ENCODE peak calls at places on chromosomes 4 and X, in four cellular contexts. One of them, this sample, is unnamed.

GRCh38 chr4:118742050-118742449 is 56.9 kb downstream of the METTL14 start:
- DNase-seq in A549: no peak
- DNase-seq in K562: no peak
- DNase-seq in GM12878: no peak
- DNase-seq in this sample: no peak

GRCh38 chr4:2274320-2275043 is 12.6 kb upstream of the MXD4 start:
- DNase-seq in K562: no peak
- DNase-seq in A549: no peak
- DNase-seq in GM12878: no peak
- DNase-seq in this sample: no peak

GRCh38 chr4:2888826-2889225 is 45.2 kb downstream of the ADD1 start:
- DNase-seq in A549: no peak
- DNase-seq in K562: no peak
- DNase-seq in GM12878: no peak
- DNase-seq in this sample: no peak

GRCh38 chr4:108849611-108850406 is 87.0 kb upstream of the ETNPPL start:
- DNase-seq in GM12878: peak
- DNase-seq in A549: no peak
- DNase-seq in K562: no peak
- DNase-seq in this sample: peak

GRCh38 chrX:70436380-70436779 is 8.3 kb upstream of the DLG3 start:
- DNase-seq in K562: peak
- DNase-seq in A549: no peak
- DNase-seq in GM12878: no peak
- DNase-seq in this sample: no peak

GRCh38 chrX:119101168-119101567 is 26.4 kb downstream of the KIAA1210 start:
- DNase-seq in K562: no peak
- DNase-seq in GM12878: no peak
- DNase-seq in A549: no peak
- DNase-seq in this sample: no peak

GRCh38 chr4:179307297-179308136 is 1865.3 kb upstream of the AGA start:
- DNase-seq in A549: peak
- DNase-seq in GM12878: peak
- DNase-seq in K562: peak
- DNase-seq in this sample: peak

GRCh38 chr4:30714408-30715031 is 5.6 kb upstream of the PCDH7 start:
- DNase-seq in GM12878: no peak
- DNase-seq in A549: peak
- DNase-seq in K562: peak
- DNase-seq in this sample: peak

GRCh38 chr4:89657931-89658700 is 178.8 kb downstream of the SNCA start:
- DNase-seq in K562: no peak
- DNase-seq in GM12878: no peak
- DNase-seq in A549: no peak
- DNase-seq in this sample: peak

GRCh38 chr4:21596521-21596920 is 352.1 kb downstream of the KCNIP4 start:
- DNase-seq in GM12878: no peak
- DNase-seq in K562: no peak
- DNase-seq in A549: no peak
- DNase-seq in this sample: no peak

GRCh38 chr4:3302786-3303444 is 10.1 kb downstream of the RGS12 start:
- DNase-seq in A549: no peak
- DNase-seq in K562: no peak
- DNase-seq in GM12878: no peak
- DNase-seq in this sample: no peak

GRCh38 chr4:6557856-6558255 is 17.1 kb upstream of the MAN2B2 start:
- DNase-seq in A549: no peak
- DNase-seq in K562: no peak
- DNase-seq in GM12878: no peak
- DNase-seq in this sample: no peak

DNA sequence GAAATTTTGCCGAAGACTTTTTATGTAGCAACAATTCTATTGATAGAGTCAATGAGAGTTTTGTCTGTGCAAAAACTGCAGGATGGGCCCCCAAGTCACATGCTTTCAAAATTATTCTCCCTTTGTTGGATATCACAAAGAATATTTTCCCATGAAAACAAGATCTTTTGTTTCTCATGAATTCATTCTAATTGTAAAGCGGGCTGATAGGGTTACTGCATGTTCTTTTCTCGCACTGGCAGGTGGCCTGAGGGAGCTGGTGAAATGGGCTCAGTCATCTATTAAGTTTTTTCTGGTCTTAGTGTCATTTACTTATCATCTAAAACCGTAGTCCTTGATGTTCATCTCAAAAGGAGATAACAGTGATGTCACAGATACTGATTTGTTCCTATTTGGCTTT is 44.2 kb downstream of the MID1IP1 start:
- DNase-seq in GM12878: no peak
- DNase-seq in A549: no peak
- DNase-seq in K562: no peak
- DNase-seq in this sample: no peak
- TF ChIP-seq ELK1 in GM12878: no peak
- TF ChIP-seq ELK1 in A549: no peak
- TF ChIP-seq ELK1 in K562: no peak
- TF ChIP-seq ELK1 in this sample: no peak

GRCh38 chr4:164937576-164938270 is 39.7 kb downstream of the TRIM61 start:
- DNase-seq in A549: no peak
- DNase-seq in GM12878: peak
- DNase-seq in K562: no peak
- DNase-seq in this sample: peak
- TF ChIP-seq ELK1 in A549: no peak
- TF ChIP-seq ELK1 in GM12878: no peak
- TF ChIP-seq ELK1 in K562: no peak
- TF ChIP-seq ELK1 in this sample: no peak

GRCh38 chr4:150055467-150055866 is 22.8 kb upstream of the DCLK2 start:
- DNase-seq in A549: no peak
- DNase-seq in GM12878: no peak
- DNase-seq in K562: no peak
- DNase-seq in this sample: no peak
- TF ChIP-seq ELK1 in A549: no peak
- TF ChIP-seq ELK1 in GM12878: no peak
- TF ChIP-seq ELK1 in K562: no peak
- TF ChIP-seq ELK1 in this sample: no peak

GRCh38 chr4:15493411-15493810 is 23.7 kb downstream of the CC2D2A start:
- DNase-seq in K562: no peak
- DNase-seq in GM12878: no peak
- DNase-seq in A549: no peak
- DNase-seq in this sample: peak

GRCh38 chr4:15498356-15498755 is 28.7 kb downstream of the CC2D2A start:
- DNase-seq in A549: no peak
- DNase-seq in GM12878: no peak
- DNase-seq in K562: no peak
- DNase-seq in this sample: no peak

GRCh38 chr4:15500721-15501120 is 31.0 kb downstream of the CC2D2A start:
- DNase-seq in GM12878: no peak
- DNase-seq in A549: no peak
- DNase-seq in K562: no peak
- DNase-seq in this sample: no peak

DNA sequence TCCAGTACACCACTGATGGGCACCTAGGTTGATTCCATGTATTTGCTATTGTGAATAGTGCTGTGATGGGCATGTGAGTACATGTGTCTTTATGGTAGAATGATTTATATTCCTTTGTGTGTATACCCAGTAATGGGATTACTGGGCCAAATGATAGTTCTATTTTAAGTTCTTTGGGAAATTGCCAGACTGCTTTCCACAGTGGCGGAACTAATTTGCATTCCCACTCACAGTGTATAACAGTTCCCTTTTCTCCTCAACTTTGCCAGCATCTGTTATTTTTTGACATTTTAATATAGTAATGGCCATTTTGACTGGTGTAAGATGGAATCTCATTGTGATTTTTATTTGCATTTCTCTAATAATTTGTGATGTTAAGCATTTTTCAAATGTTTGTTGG is 25.9 kb downstream of the CC2D2A start:
- DNase-seq in A549: no peak
- DNase-seq in GM12878: no peak
- DNase-seq in K562: no peak
- DNase-seq in this sample: no peak
- TF ChIP-seq ELK1 in A549: no peak
- TF ChIP-seq ELK1 in GM12878: no peak
- TF ChIP-seq ELK1 in K562: no peak
- TF ChIP-seq ELK1 in this sample: no peak

DNA sequence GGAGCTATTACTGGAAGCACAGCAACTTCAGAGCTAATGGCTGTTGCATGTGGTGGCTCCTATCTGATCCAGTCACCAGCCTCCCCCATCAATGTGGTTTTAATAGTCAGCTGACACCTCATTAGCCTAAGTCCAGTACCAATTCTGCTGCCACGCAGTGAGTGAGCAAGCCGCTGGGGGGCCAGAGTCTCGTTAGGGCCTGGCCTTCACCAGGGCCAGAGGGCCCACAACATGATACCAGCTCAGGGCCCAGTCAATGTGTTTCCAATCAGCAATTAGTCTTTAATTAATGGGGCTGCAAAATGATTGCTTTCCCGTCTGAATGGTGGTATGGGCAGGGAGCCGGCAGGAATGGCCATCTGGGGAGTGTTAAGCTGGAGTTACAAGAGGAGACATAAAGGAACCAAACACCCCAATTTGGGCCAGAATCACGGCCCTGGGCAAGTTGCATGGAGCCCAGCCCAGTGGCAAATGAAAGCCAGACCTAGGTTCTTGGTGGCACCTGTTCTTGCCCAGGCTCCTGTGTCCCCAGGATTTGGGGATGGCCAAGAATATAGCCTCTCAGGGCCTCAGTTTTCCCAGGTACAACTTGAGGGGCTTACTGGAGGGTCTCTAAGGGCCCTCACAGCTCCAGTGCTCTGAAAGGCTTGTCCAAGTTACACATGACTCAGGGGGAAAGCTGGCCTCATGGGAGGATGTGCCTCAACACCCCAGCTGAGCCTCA is 119.2 kb downstream of the EFNB1 start:
- DNase-seq in GM12878: no peak
- DNase-seq in A549: no peak
- DNase-seq in K562: peak
- DNase-seq in this sample: no peak
- TF ChIP-seq ELK1 in GM12878: no peak
- TF ChIP-seq ELK1 in A549: no peak
- TF ChIP-seq ELK1 in K562: no peak
- TF ChIP-seq ELK1 in this sample: no peak

DNA sequence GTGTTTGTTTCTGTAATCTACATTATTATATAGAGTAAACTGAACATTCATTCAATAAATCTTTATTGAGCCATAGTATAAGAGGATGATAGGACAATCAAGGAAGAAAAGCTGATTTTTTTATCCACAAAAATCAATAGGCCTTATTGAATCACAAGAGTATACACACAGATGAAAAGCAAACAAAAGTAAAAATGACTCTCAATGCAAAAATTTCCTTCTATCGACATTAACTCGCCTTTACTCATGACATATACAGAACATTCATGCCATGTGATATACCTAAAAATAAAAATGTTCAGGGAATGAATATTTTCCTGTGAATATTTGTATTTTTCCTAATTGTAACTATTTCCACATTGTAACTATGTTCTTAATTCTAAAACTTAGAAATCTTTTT is 161.2 kb downstream of the LRBA start:
- DNase-seq in A549: no peak
- DNase-seq in K562: no peak
- DNase-seq in GM12878: no peak
- DNase-seq in this sample: no peak
- TF ChIP-seq ELK1 in A549: no peak
- TF ChIP-seq ELK1 in K562: no peak
- TF ChIP-seq ELK1 in GM12878: no peak
- TF ChIP-seq ELK1 in this sample: no peak

GRCh38 chr4:130747842-130748241 is 1651.9 kb downstream of the C4orf33 start:
- DNase-seq in GM12878: no peak
- DNase-seq in K562: no peak
- DNase-seq in A549: no peak
- DNase-seq in this sample: no peak
- TF ChIP-seq ELK1 in GM12878: no peak
- TF ChIP-seq ELK1 in K562: no peak
- TF ChIP-seq ELK1 in A549: no peak
- TF ChIP-seq ELK1 in this sample: no peak